ENCODE peak calls at places on chromosome 6, in seven cellular contexts. I, O, G, R, J, U and A are unnamed samples.

GRCh38 chr6:150301871-150302800 is 66.7 kb upstream of the IYD start:
- DNase-seq in O (no peak), R (no peak), G (peak; percentile 30), I (no peak), J (no peak), U (peak; percentile 29), A (no peak)

GRCh38 chr6:17574871-17575560 is 25.1 kb upstream of the FAM8A1 start:
- DNase-seq in U (no peak), R (no peak), G (no peak), O (no peak), J (no peak), I (no peak), A (no peak)

GRCh38 chr6:64404370-64404769 is 768.8 kb downstream of the PHF3 start:
- DNase-seq in U (no peak), J (no peak), I (no peak), G (no peak), R (no peak), O (no peak), A (no peak)

GRCh38 chr6:123913858-123914257 is 110.2 kb downstream of the NKAIN2 start:
- DNase-seq in J (no peak), I (no peak), U (no peak), O (no peak), G (no peak), R (no peak), A (no peak)

GRCh38 chr6:157326979-157327378 is 3.7 kb upstream of the TMEM242 start:
- DNase-seq in J (no peak), I (no peak), R (no peak), U (no peak), O (no peak), G (no peak), A (no peak)

GRCh38 chr6:17725083-17725482 is 18.4 kb upstream of the NUP153 start:
- DNase-seq in G (no peak), J (peak; percentile 71), U (peak; percentile 75), I (no peak), R (peak; percentile 54), O (no peak), A (no peak)

GRCh38 chr6:13794184-13794583 is 20.2 kb downstream of the MCUR1 start:
- DNase-seq in R (no peak), O (no peak), G (no peak), I (no peak), U (peak; percentile 38), J (no peak), A (no peak)

GRCh38 chr6:2900821-2901644 is 2.1 kb downstream of the SERPINB9 start:
- DNase-seq in J (peak; percentile 43), U (peak; percentile 41), I (no peak), R (peak; percentile 31), G (no peak), O (no peak), A (no peak)

GRCh38 chr6:10395946-10396577 is 18.8 kb downstream of the TFAP2A start:
- DNase-seq in U (no peak), J (no peak), I (no peak), G (no peak), O (no peak), R (no peak), A (no peak)

GRCh38 chr6:5981274-5982026 is 25.3 kb downstream of the NRN1 start:
- DNase-seq in U (no peak), G (no peak), I (no peak), R (no peak), O (no peak), J (no peak), A (no peak)

GRCh38 chr6:13811627-13812358 is 2.6 kb downstream of the MCUR1 start:
- DNase-seq in R (peak; percentile 31), U (no peak), J (peak; percentile 18), O (no peak), G (no peak), I (no peak), A (no peak)

GRCh38 chr6:16324184-16324583 is 85.8 kb downstream of the GMPR start:
- DNase-seq in R (no peak), G (no peak), U (no peak), I (no peak), O (no peak), J (no peak), A (no peak)

GRCh38 chr6:129890164-129890563 is 29.0 kb upstream of the TMEM244 start:
- DNase-seq in R (no peak), O (no peak), G (no peak), U (peak; percentile 39), J (no peak), I (no peak), A (no peak)

GRCh38 chr6:15501806-15502450 is 160.9 kb downstream of the DTNBP1 start:
- DNase-seq in R (peak; percentile 80), I (no peak), O (peak; percentile 50), G (no peak), U (peak; percentile 48), J (no peak), A (no peak)

GRCh38 chr6:154960299-154960796 is 34.8 kb upstream of the TIAM2 start:
- DNase-seq in U (no peak), R (no peak), J (no peak), O (no peak), G (no peak), I (no peak), A (no peak)

GRCh38 chr6:153032255-153032882 is 29.9 kb upstream of the MTRF1L start:
- DNase-seq in R (no peak), G (no peak), I (no peak), U (peak; percentile 66), O (no peak), J (no peak), A (no peak)

GRCh38 chr6:77292564-77293546 is 170.4 kb downstream of the HTR1B start:
- DNase-seq in J (no peak), U (peak; percentile 97), I (no peak), O (no peak), R (no peak), G (peak; percentile 8), A (no peak)

GRCh38 chr6:10383312-10384063 is 31.4 kb downstream of the TFAP2A start:
- DNase-seq in R (no peak), G (peak; percentile 56), J (no peak), I (no peak), O (peak; percentile 71), U (no peak), A (no peak)

DNA sequence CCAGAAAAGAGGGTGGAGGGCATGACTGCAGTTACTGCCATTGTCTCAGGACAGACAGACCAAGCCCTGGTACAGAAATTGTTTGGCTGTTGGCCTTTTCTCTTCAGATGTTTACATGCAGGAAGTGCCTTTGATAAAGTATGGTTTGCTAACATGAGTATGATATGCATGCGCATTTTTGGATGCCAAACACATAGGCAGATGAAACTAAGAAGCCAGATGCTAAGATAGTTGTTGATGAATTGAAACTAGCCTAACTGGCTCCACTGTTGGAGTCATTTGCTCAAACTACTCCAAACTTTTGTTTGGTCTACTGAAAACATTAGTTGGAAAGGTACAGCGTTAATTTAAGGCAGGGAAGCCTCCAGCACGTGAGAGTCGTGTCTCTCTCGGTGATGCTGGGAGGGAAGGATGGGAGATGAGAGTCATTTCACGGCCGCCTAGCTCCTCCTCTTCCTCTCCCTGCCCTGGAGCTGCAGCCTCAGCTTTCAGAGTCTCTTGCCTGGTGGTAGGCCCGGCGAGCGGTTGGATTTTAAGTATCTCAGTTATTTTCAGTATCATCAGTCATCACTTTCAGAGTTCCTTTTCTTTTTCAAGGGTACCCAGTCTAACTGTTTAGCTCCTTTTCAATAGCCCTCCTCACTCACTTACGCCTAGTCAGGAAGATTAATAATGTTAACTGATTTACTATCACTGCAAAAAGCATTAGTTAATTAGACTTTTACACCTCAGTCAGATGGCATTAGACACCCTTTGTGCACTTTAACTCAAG is 29.8 kb downstream of the RREB1 start:
- DNase-seq in R (peak; percentile 47), J (peak; percentile 72), G (no peak), O (no peak), I (peak; percentile 85), U (peak; percentile 37), A (no peak)
- TF ChIP-seq POLR2A in R (no peak), J (no peak), G (no peak), O (no peak), I (no peak), U (peak; percentile 18), A (no peak)

GRCh38 chr6:128572286-128572685 is 51.9 kb upstream of the PTPRK start:
- DNase-seq in U (no peak), O (no peak), R (no peak), J (no peak), I (no peak), G (no peak), A (no peak)

GRCh38 chr6:128569737-128570438 is 49.5 kb upstream of the PTPRK start:
- DNase-seq in G (peak; percentile 30), J (no peak), U (peak; percentile 9), R (no peak), I (no peak), O (no peak), A (no peak)

GRCh38 chr6:128573036-128573435 is 52.6 kb upstream of the PTPRK start:
- DNase-seq in J (no peak), I (no peak), G (no peak), U (no peak), R (no peak), O (no peak), A (no peak)

GRCh38 chr6:128567029-128567428 is 46.6 kb upstream of the PTPRK start:
- DNase-seq in J (no peak), I (no peak), U (no peak), G (no peak), R (no peak), O (no peak), A (no peak)

DNA sequence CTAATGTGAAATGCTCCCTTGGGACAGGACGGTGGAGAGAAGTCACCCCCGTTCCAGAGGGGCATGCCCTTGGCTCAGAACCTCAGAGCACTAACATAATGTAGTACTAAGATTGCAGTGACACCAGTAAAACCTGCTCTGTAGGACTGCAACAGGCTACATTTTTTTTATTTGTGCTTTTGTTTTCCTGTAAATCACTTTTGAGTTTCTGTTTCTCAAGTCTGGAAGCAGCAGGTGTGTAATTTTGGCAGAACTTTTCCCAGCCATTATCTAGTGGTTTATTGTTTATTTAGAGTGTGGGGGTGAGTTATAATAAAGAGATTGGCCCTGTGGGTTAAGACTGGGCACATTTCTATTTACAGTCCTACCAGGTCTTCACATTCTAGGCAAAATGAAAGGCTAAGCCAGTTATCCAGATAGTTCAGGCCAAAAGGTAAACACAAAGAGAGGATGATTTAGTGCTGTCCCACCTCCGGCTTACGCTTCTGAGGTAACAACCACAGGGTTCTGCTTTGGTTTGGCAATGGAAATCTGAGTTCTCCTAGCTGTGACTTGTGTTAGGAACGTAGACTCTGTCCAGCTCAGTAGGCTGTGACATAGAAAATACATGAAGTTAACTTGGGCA is 50.2 kb upstream of the PTPRK start:
- DNase-seq in G (no peak), R (no peak), U (no peak), I (no peak), O (no peak), J (no peak), A (no peak)
- H3K4me3 ChIP-seq in G (no peak overlapping the region), R (no peak overlapping the region), U (no peak overlapping the region), I (no peak overlapping the region), O (peak overlapping the region; percentile 26), J (no peak overlapping the region), A (peak overlapping the region; percentile 44)

DNA sequence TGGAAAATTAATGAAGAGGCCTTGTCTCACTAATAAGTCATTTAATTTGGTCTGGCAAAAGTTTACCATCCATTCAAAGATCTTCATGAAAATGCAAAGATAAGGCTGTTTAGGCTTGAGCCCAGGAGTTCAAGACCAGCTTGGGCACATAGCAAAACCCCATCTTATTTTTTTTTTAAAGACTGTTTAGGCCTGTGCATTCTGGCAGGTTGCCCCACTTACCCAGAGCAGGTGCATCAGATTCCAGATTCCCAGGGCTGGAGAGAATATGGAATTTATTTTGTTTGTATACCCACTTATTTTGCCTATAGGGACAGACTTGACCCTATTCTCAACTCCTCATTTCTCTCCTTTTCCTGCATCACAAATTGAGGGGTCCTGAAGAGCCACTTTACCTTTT is 5.7 kb downstream of the FOXO3 start:
- DNase-seq in O (no peak), J (no peak), I (no peak), G (no peak), U (no peak), R (no peak), A (no peak)
- H3K4me1 ChIP-seq in O (peaks cover 29% of the 10 kb centered on the region), J (peaks cover 9% of the 10 kb centered on the region), I (peaks cover 96% of the 10 kb centered on the region), G (peaks cover 35% of the 10 kb centered on the region), U (peaks cover 46% of the 10 kb centered on the region), R (peaks cover 8% of the 10 kb centered on the region), A (peaks cover 36% of the 10 kb centered on the region)

GRCh38 chr6:31736026-31736767 is at the start of gene CLIC1:
- DNase-seq in I (peak; percentile 95), U (peak; percentile 82), R (peak; percentile 90), G (peak; percentile 84), J (peak; percentile 87), O (peak; percentile 91), A (no peak)
- TF ChIP-seq POLR2A in I (no peak), U (peak; percentile 92), R (peak; percentile 97), G (peak; percentile 75), J (no peak), O (peak; percentile 96), A (no peak)